ENCODE peak calls at places on chromosomes 13 and 19, in nine cellular contexts. O, M, N, Z, A, I, D, S and U are unnamed samples.

GRCh38 chr13:27455331-27455855 is 5.0 kb upstream of the MTIF3 start:
- DNase-seq in A (no peak), O (no peak), N (no peak), D (no peak), Z (peak), S (no peak), M (no peak), I (no peak), U (no peak)

GRCh38 chr13:21237081-21237480 is 60.6 kb downstream of the MRPL57 start:
- DNase-seq in D (no peak), S (no peak), N (no peak), O (no peak), I (no peak), A (no peak), M (no peak), Z (no peak), U (no peak)

GRCh38 chr13:44136693-44137268 is 236.8 kb upstream of the SERP2 start:
- DNase-seq in D (no peak), N (no peak), O (no peak), A (no peak), M (no peak), I (no peak), S (no peak), Z (no peak), U (no peak)

GRCh38 chr19:1401138-1401888 is at the start of gene GAMT:
- DNase-seq in S (peak), M (no peak), D (no peak), O (no peak), N (no peak), I (no peak), A (no peak), Z (no peak), U (peak)

GRCh38 chr13:41652735-41653361 is 195.5 kb downstream of the RGCC start:
- DNase-seq in N (peak), D (peak), A (no peak), O (peak), Z (no peak), M (peak), I (peak), S (no peak), U (no peak)

GRCh38 chr19:36488816-36489138 is 584 bp downstream of the ZNF566 start:
- DNase-seq in S (no peak), A (peak), D (no peak), Z (no peak), M (no peak), N (peak), I (no peak), O (no peak), U (peak)

GRCh38 chr19:35142531-35143230 is 374 bp upstream of the FXYD7 start:
- DNase-seq in S (peak), Z (peak), D (no peak), I (peak), N (no peak), O (no peak), A (peak), M (no peak), U (peak)

GRCh38 chr13:80038371-80038770 is 302.6 kb downstream of the SPRY2 start:
- DNase-seq in I (no peak), A (no peak), D (no peak), N (no peak), Z (no peak), S (no peak), M (no peak), O (no peak), U (no peak)

GRCh38 chr13:46553521-46553885 is 533 bp downstream of the LRCH1 start:
- DNase-seq in S (no peak), D (peak), O (no peak), M (no peak), A (no peak), N (no peak), Z (no peak), I (peak), U (peak)

GRCh38 chr19:55362990-55363716 is at the start of gene GARIN5B:
- DNase-seq in N (no peak), Z (no peak), D (no peak), S (no peak), A (no peak), M (no peak), O (no peak), I (no peak), U (no peak)

GRCh38 chr19:51702103-51702753 is 9.1 kb downstream of the SPACA6 start:
- DNase-seq in A (peak), Z (peak), M (no peak), O (no peak), D (peak), N (no peak), I (peak), S (peak), U (peak)

GRCh38 chr19:14363203-14364097 is 17.8 kb upstream of the ADGRE5 start:
- DNase-seq in M (no peak), Z (peak), N (no peak), O (no peak), A (peak), I (peak), S (peak), D (no peak), U (peak)

GRCh38 chr19:38617283-38617763 is 430 bp downstream of the MAP4K1 start:
- DNase-seq in S (no peak), I (no peak), D (no peak), M (no peak), A (no peak), N (no peak), O (no peak), Z (no peak), U (no peak)

GRCh38 chr13:76879211-76879875 is 6.9 kb downstream of the KCTD12 start:
- DNase-seq in Z (no peak), O (no peak), D (peak), A (no peak), S (peak), I (peak), M (no peak), N (no peak), U (no peak)

GRCh38 chr13:76210262-76210661 is 574.1 kb downstream of the LMO7 start:
- DNase-seq in N (no peak), O (no peak), Z (no peak), M (no peak), D (no peak), S (no peak), A (no peak), I (no peak), U (no peak)

GRCh38 chr19:53864308-53864836 is 3.3 kb upstream of the MYADM start:
- DNase-seq in D (no peak), M (no peak), O (no peak), N (peak), I (no peak), Z (no peak), S (peak), A (peak), U (no peak)

GRCh38 chr19:444677-445210 is 16.1 kb downstream of the SHC2 start:
- DNase-seq in D (no peak), S (no peak), A (no peak), O (no peak), M (no peak), Z (no peak), N (no peak), I (no peak), U (peak)

GRCh38 chr19:2283835-2284507 is 2.0 kb upstream of the PEAK3 start:
- DNase-seq in M (no peak), Z (no peak), I (no peak), S (no peak), A (no peak), O (no peak), D (no peak), N (no peak), U (no peak)

GRCh38 chr13:76016799-76017198 is 380.7 kb downstream of the LMO7 start:
- DNase-seq in D (no peak), A (no peak), N (no peak), Z (peak), O (no peak), M (no peak), S (no peak), I (no peak), U (peak)

GRCh38 chr19:38506723-38507550 is 73.4 kb downstream of the RYR1 start:
- DNase-seq in O (no peak), D (peak), I (peak), N (peak), A (peak), M (no peak), S (peak), Z (peak), U (peak)

GRCh38 chr19:45117167-45117594 is 24.2 kb downstream of the PPP1R37 start:
- DNase-seq in I (no peak), N (no peak), O (no peak), A (no peak), Z (no peak), D (no peak), M (no peak), S (no peak), U (no peak)

GRCh38 chr13:64127192-64127591 is 2711.5 kb upstream of the PCDH20 start:
- DNase-seq in N (no peak), M (no peak), S (no peak), A (no peak), O (no peak), I (no peak), Z (no peak), D (no peak), U (no peak)

GRCh38 chr13:50222569-50223332 is 207.5 kb downstream of the KCNRG start:
- DNase-seq in D (peak), O (peak), M (no peak), A (no peak), S (peak), Z (no peak), N (no peak), I (peak), U (no peak)

GRCh38 chr13:60583911-60584753 is 187.1 kb downstream of the TDRD3 start:
- DNase-seq in D (peak), N (peak), M (peak), Z (peak), S (no peak), A (no peak), I (peak), O (no peak), U (no peak)

GRCh38 chr13:81917829-81918228 is 1576.9 kb upstream of the SPRY2 start:
- DNase-seq in N (no peak), D (no peak), I (no peak), O (no peak), M (no peak), A (no peak), Z (no peak), S (no peak), U (no peak)

GRCh38 chr19:56837492-56837891 is 3.0 kb downstream of the PEG3 start:
- DNase-seq in O (no peak), Z (no peak), N (no peak), A (no peak), S (peak), D (peak), M (peak), I (peak), U (peak)

GRCh38 chr19:48617146-48617937 is 1.6 kb downstream of the RPL18 start:
- DNase-seq in A (no peak), O (no peak), M (no peak), S (no peak), I (no peak), Z (peak), N (peak), D (no peak), U (no peak)

GRCh38 chr19:2495130-2495641 is 19.3 kb downstream of the GADD45B start:
- DNase-seq in O (no peak), S (peak), D (peak), N (peak), I (peak), M (no peak), A (no peak), Z (no peak), U (no peak)

GRCh38 chr19:21912654-21913053 is 76.7 kb upstream of the ZNF43 start:
- DNase-seq in I (no peak), M (no peak), S (no peak), A (no peak), O (no peak), D (no peak), Z (no peak), N (no peak), U (no peak)

GRCh38 chr19:14566712-14567077 is 5.2 kb downstream of the NDUFB7 start:
- DNase-seq in N (no peak), A (no peak), D (no peak), O (no peak), Z (peak), I (no peak), S (no peak), M (no peak), U (no peak)

GRCh38 chr13:31587696-31588266 is 151.5 kb upstream of the RXFP2 start:
- DNase-seq in N (no peak), O (no peak), M (no peak), I (no peak), Z (no peak), S (no peak), D (no peak), A (no peak), U (no peak)

GRCh38 chr19:48945415-48945814 is 9.3 kb upstream of the BAX start:
- DNase-seq in D (no peak), S (no peak), O (no peak), A (no peak), Z (no peak), M (no peak), I (no peak), N (no peak), U (no peak)

GRCh38 chr19:41870401-41870873 is 6.6 kb upstream of the CD79A start:
- DNase-seq in A (no peak), N (peak), M (no peak), S (no peak), Z (no peak), O (no peak), I (no peak), D (no peak), U (no peak)

GRCh38 chr19:2497186-2497585 is 21.3 kb downstream of the GADD45B start:
- DNase-seq in M (no peak), N (no peak), I (no peak), A (no peak), S (no peak), O (no peak), D (no peak), Z (no peak), U (no peak)

GRCh38 chr19:42251572-42251990 is 3.3 kb downstream of the ERF start:
- DNase-seq in A (no peak), O (no peak), I (peak), M (no peak), N (no peak), Z (no peak), D (no peak), S (no peak), U (no peak)

GRCh38 chr13:60028021-60028420 is 135.7 kb downstream of the DIAPH3 start:
- DNase-seq in S (no peak), A (no peak), D (no peak), Z (no peak), I (no peak), N (no peak), M (no peak), O (no peak), U (no peak)

GRCh38 chr19:50383307-50383851 is 768 bp upstream of the POLD1 start:
- DNase-seq in A (no peak), S (peak), I (no peak), Z (peak), M (no peak), O (no peak), D (peak), N (no peak), U (no peak)

GRCh38 chr13:76222511-76222910 is 586.4 kb downstream of the LMO7 start:
- DNase-seq in O (no peak), N (no peak), A (no peak), M (no peak), I (no peak), S (no peak), D (no peak), Z (no peak), U (no peak)

GRCh38 chr13:45143346-45143751 is 23.0 kb downstream of the GTF2F2 start:
- DNase-seq in A (no peak), I (no peak), O (no peak), N (peak), M (no peak), D (no peak), Z (no peak), S (no peak), U (no peak)

GRCh38 chr19:48819366-48819816 is 8.6 kb upstream of the BCAT2 start:
- DNase-seq in O (peak), I (peak), N (peak), S (peak), A (no peak), M (no peak), Z (no peak), D (peak), U (no peak)

GRCh38 chr19:29668746-29669609 is 3.7 kb downstream of the PLEKHF1 start:
- DNase-seq in I (no peak), Z (no peak), M (no peak), A (no peak), S (no peak), D (no peak), N (no peak), O (no peak), U (no peak)
- TF ChIP-seq CTCF in I (no peak), Z (peak), M (peak), A (no peak), S (no peak), D (no peak), N (no peak), O (peak), U (no peak)

DNA sequence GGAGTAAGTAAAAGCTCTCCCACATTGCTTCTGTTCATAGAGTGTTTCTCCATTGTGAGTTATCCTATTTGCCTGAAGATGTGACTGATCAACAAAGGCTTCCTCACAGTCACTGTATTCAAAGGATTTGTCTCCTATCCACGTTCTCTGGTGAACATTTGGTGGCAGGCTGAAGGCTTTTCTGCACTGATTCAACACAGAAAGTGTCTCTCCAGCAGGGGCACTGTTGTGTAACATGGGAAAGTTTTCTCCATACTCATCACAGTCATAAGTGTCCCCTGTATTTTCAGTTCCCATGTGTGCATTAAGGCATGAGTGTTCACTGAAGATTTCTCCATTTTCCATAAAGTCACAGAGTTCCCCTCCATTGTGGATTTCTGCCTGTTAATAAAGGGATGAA is 17.6 kb downstream of the ZNF121 start:
- DNase-seq in M (no peak), O (no peak), A (no peak), N (no peak), S (no peak), I (no peak), D (no peak), Z (no peak), U (no peak)
- TF ChIP-seq CTCF in M (no peak), O (no peak), A (no peak), N (no peak), S (no peak), I (no peak), D (no peak), Z (peak), U (no peak)

GRCh38 chr19:32206065-32206464 is 139.3 kb upstream of the ZNF507 start:
- DNase-seq in A (no peak), O (no peak), Z (no peak), N (no peak), D (no peak), M (no peak), S (no peak), I (no peak), U (no peak)
- TF ChIP-seq CTCF in A (no peak), O (no peak), Z (peak), N (no peak), D (no peak), M (no peak), S (no peak), I (no peak), U (no peak)

DNA sequence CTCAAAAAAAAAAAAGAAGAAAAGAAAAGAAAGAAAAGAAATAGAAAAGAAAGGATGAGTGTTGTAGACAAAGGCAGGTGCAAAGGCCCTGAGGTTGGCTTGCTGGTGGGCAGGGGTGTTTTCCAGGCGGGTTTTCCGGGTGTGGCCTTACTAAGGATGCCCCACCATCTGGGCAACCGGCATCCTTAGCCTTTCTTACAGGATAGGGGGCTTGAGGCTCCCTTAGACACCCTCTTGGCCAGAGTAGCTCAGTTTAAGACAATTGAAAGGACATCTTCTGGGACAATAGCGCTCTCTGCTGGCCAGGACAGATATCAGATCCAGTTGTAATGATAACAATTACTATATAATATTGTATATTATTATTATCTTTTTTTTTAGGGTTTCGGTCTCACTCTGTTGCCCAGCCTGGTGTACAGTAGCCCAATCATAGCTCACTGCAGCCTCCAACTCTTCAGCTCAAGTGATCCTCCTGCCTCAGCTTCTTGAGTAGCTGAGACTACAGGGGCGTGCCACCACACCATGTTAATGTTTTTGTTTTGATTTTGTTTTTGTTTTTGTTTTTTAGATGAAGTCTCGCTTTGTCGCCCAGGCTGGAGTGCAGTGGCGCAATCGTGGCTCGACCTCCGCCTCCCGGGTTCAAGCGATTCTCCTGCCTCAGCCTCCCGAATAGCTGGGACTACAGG is 1.4 kb upstream of the QTRT1 start:
- DNase-seq in I (no peak), D (peak), N (peak), O (no peak), S (peak), A (peak), M (no peak), Z (peak), U (peak)
- TF ChIP-seq CTCF in I (no peak), D (peak), N (peak), O (peak), S (peak), A (peak), M (peak), Z (peak), U (peak)

GRCh38 chr13:70098669-70099068 is 9.0 kb upstream of the ATXN8OS start:
- DNase-seq in D (no peak), N (no peak), A (no peak), O (no peak), S (no peak), Z (no peak), M (no peak), I (no peak), U (no peak)
- TF ChIP-seq CTCF in D (no peak), N (peak), A (peak), O (no peak), S (peak), Z (peak), M (peak), I (no peak), U (peak)

DNA sequence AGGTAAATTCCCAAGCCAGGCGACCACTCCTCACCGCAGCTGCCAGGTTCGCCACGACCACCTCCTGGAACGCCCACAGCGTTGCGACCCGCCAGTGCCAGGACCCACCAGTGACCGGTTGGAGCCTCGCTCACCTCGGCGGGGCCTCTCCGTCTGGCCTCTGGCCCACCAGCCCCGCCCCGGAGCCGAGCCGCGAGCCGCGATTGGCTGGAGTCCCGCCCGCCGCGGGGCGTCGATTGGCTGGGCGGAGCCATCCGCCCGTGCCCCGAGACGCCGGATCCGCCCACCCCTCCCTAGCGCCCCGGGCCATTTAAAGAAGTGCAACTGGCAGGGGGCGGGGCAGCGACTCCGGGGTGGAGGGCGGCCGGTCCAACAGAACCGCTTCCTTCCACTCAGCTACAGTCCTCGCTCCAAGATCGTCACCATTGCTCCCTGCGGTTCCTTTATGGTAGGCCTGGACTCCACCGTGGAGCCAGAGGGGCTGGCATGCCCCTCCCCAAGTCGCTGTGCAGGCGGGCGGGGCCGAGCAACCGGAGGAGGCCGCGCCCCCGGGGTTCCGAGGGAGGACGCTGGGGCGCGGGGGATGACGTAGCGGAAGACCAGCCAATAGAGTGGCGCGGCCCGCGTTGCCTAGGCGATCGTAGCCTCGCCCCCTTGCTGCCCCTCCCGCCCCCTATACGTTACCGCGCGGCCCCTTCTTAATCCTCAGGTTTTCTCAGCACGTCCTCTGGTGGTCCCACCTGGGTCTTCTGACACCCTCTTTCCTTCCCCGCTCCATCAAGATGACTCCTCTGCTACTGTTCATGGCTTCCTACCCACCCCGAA is at the start of gene SERTAD3:
- DNase-seq in Z (peak), A (peak), N (peak), M (peak), I (peak), O (no peak), D (peak), S (peak), U (peak)
- TF ChIP-seq CTCF in Z (peak), A (peak), N (no peak), M (peak), I (peak), O (no peak), D (no peak), S (peak), U (no peak)

GRCh38 chr13:103036268-103036667 is 29.9 kb downstream of the SLC10A2 start:
- DNase-seq in A (no peak), Z (no peak), I (no peak), O (no peak), D (no peak), N (no peak), S (no peak), M (no peak), U (no peak)
- TF ChIP-seq CTCF in A (no peak), Z (no peak), I (no peak), O (no peak), D (no peak), N (no peak), S (no peak), M (no peak), U (no peak)